ENCODE peak calls at places on chromosomes 16 and 17, in eight cellular contexts. T, O, R, S, V, C, Q and M are unnamed samples.

GRCh38 chr17:2335726-2336214 is 487 bp downstream of the TSR1 start:
- DNase-seq in T (no peak), O (no peak), R (no peak), S (peak; percentile 36), V (no peak), C (no peak), Q (no peak), M (no peak)

GRCh38 chr17:7113273-7114071 is 1.1 kb downstream of the ASGR2 start:
- DNase-seq in T (no peak), O (no peak), R (no peak), S (no peak), V (no peak), C (no peak), Q (no peak), M (no peak)

GRCh38 chr17:40191237-40192208 is 14.3 kb downstream of the RAPGEFL1 start:
- DNase-seq in T (peak; percentile 67), O (peak; percentile 22), R (peak; percentile 75), S (peak; percentile 79), V (peak; percentile 23), C (peak; percentile 66), Q (peak; percentile 36), M (peak; percentile 47)

GRCh38 chr16:65572156-65572555 is 450.3 kb upstream of the CDH11 start:
- DNase-seq in T (no peak), O (no peak), R (no peak), S (peak; percentile 92), V (no peak), C (peak; percentile 37), Q (no peak), M (peak; percentile 27)

GRCh38 chr17:19304209-19304608 is 58.3 kb downstream of the B9D1 start:
- DNase-seq in T (peak; percentile 74), O (no peak), R (no peak), S (peak; percentile 79), V (no peak), C (no peak), Q (no peak), M (peak; percentile 35)

GRCh38 chr17:50028207-50029120 is 27.4 kb upstream of the ITGA3 start:
- DNase-seq in T (peak; percentile 62), O (no peak), R (no peak), S (peak; percentile 74), V (no peak), C (peak; percentile 96), Q (no peak), M (peak; percentile 82)

GRCh38 chr17:46742539-46743270 is 75.8 kb downstream of the WNT3 start:
- DNase-seq in T (peak; percentile 47), O (no peak), R (no peak), S (peak; percentile 87), V (no peak), C (peak; percentile 94), Q (peak; percentile 8), M (peak; percentile 19)

GRCh38 chr17:32494621-32495346 is 8.0 kb downstream of the CDK5R1 start:
- DNase-seq in T (no peak), O (no peak), R (no peak), S (peak; percentile 25), V (no peak), C (no peak), Q (no peak), M (no peak)

GRCh38 chr17:44925731-44926697 is 10.7 kb upstream of the GFAP start:
- DNase-seq in T (no peak), O (no peak), R (no peak), S (no peak), V (no peak), C (no peak), Q (no peak), M (no peak)

GRCh38 chr17:34275881-34276280 is 5.9 kb downstream of the CCL7 start:
- DNase-seq in T (no peak), O (no peak), R (no peak), S (peak; percentile 88), V (no peak), C (peak; percentile 21), Q (no peak), M (no peak)

GRCh38 chr17:45286286-45286685 is 24.4 kb upstream of the SPATA32 start:
- DNase-seq in T (no peak), O (no peak), R (no peak), S (no peak), V (no peak), C (no peak), Q (no peak), M (no peak)

GRCh38 chr17:64506201-64506575 is at the start of gene DDX5:
- DNase-seq in T (peak; percentile 98), O (peak; percentile 96), R (peak; percentile 96), S (no peak), V (peak; percentile 95), C (peak; percentile 99), Q (peak; percentile 93), M (peak; percentile 99)

GRCh38 chr16:67207857-67208524 is 9.1 kb downstream of the ELMO3 start:
- DNase-seq in T (no peak), O (no peak), R (peak; percentile 8), S (peak; percentile 40), V (no peak), C (peak; percentile 81), Q (no peak), M (no peak)

GRCh38 chr16:50585331-50585776 is 37.2 kb downstream of the NKD1 start:
- DNase-seq in T (peak; percentile 79), O (no peak), R (no peak), S (peak; percentile 14), V (no peak), C (no peak), Q (no peak), M (no peak)

GRCh38 chr16:57651344-57652333 is 16.5 kb upstream of the ADGRG3 start:
- DNase-seq in T (no peak), O (no peak), R (no peak), S (no peak), V (no peak), C (no peak), Q (no peak), M (no peak)

GRCh38 chr17:1979182-1979980 is 45.8 kb downstream of the RTN4RL1 start:
- DNase-seq in T (no peak), O (no peak), R (no peak), S (no peak), V (no peak), C (no peak), Q (no peak), M (no peak)

GRCh38 chr16:54930034-54930938 is at the start of gene IRX5:
- DNase-seq in T (peak; percentile 84), O (no peak), R (peak; percentile 87), S (peak; percentile 98), V (no peak), C (peak; percentile 97), Q (no peak), M (peak; percentile 88)

GRCh38 chr16:71854369-71854948 is 8.7 kb downstream of the ATXN1L start:
- DNase-seq in T (no peak), O (no peak), R (no peak), S (no peak), V (no peak), C (no peak), Q (no peak), M (no peak)

GRCh38 chr17:72772331-72772821 is 320.1 kb downstream of the SLC39A11 start:
- DNase-seq in T (no peak), O (no peak), R (no peak), S (no peak), V (no peak), C (no peak), Q (no peak), M (no peak)

GRCh38 chr16:53960954-53961616 is 257.1 kb downstream of the FTO start:
- DNase-seq in T (no peak), O (no peak), R (no peak), S (no peak), V (no peak), C (no peak), Q (no peak), M (no peak)

GRCh38 chr17:40076595-40076994 is 13.8 kb downstream of the THRA start:
- DNase-seq in T (no peak), O (no peak), R (no peak), S (no peak), V (no peak), C (no peak), Q (no peak), M (no peak)

GRCh38 chr17:50922739-50923405 is 56.7 kb upstream of the TOB1 start:
- DNase-seq in T (no peak), O (no peak), R (no peak), S (no peak), V (no peak), C (no peak), Q (no peak), M (no peak)

GRCh38 chr16:6573577-6573976 is 759.1 kb upstream of the RBFOX1 start:
- DNase-seq in T (no peak), O (no peak), R (peak; percentile 52), S (no peak), V (no peak), C (no peak), Q (no peak), M (peak; percentile 0)

GRCh38 chr16:7185689-7186088 is 147.0 kb upstream of the RBFOX1 start:
- DNase-seq in T (no peak), O (no peak), R (no peak), S (no peak), V (no peak), C (no peak), Q (no peak), M (peak; percentile 45)